ENCODE peak calls at places on chromosomes 3 and 15, in eight cellular contexts. P is PC-3, I is AG04450, H is body of pancreas, U is GM23338, R is dorsolateral prefrontal cortex, C is transverse colon, E is IMR-90. M is an unnamed sample.

GRCh38 chr3:117751691-117752090 is 1042.1 kb downstream of the TUSC7 start:
- DNase-seq in P (no peak), I (no peak), H (no peak), U (no peak), R (peak; percentile 39), C (no peak), E (no peak), M (no peak)

GRCh38 chr3:184259878-184260570 is 1.3 kb downstream of the CAMK2N2 start:
- DNase-seq in P (peak; percentile 34), I (no peak), H (peak; percentile 70), U (peak; percentile 69), R (no peak), C (peak; percentile 19), E (peak; percentile 17), M (no peak)

GRCh38 chr3:183527421-183527979 is 28.0 kb downstream of the KLHL6 start:
- DNase-seq in P (no peak), I (no peak), H (no peak), U (no peak), R (no peak), C (no peak), E (no peak), M (no peak)

GRCh38 chr3:72327008-72327407 is 521.2 kb downstream of the SHQ1 start:
- DNase-seq in P (no peak), I (no peak), H (no peak), U (no peak), R (no peak), C (no peak), E (no peak), M (no peak)

GRCh38 chr3:152060701-152061100 is 187.3 kb downstream of the SUCNR1 start:
- DNase-seq in P (no peak), I (no peak), H (no peak), U (peak; percentile 10), R (no peak), C (no peak), E (no peak), M (peak; percentile 36)

GRCh38 chr3:20608054-20608738 is 422.2 kb upstream of the SGO1 start:
- DNase-seq in P (peak; percentile 21), I (no peak), H (no peak), U (no peak), R (no peak), C (no peak), E (no peak), M (no peak)

GRCh38 chr3:24769918-24770317 is 275.3 kb upstream of the THRB start:
- DNase-seq in P (no peak), I (no peak), H (no peak), U (no peak), R (no peak), C (no peak), E (no peak), M (no peak)

GRCh38 chr3:183180105-183180763 is 17.7 kb upstream of the LAMP3 start:
- DNase-seq in P (peak; percentile 16), I (no peak), H (no peak), U (peak; percentile 50), R (peak; percentile 17), C (no peak), E (no peak), M (no peak)

GRCh38 chr3:131503328-131503650 is 518 bp upstream of the MRPL3 start:
- DNase-seq in P (no peak), I (no peak), H (no peak), U (peak; percentile 3), R (no peak), C (no peak), E (no peak), M (peak; percentile 64)

GRCh38 chr3:6228958-6229683 is 631.8 kb upstream of the GRM7 start:
- DNase-seq in P (no peak), I (no peak), H (no peak), U (no peak), R (no peak), C (no peak), E (no peak), M (no peak)

GRCh38 chr3:38590521-38590920 is 59.0 kb downstream of the SCN5A start:
- DNase-seq in P (no peak), I (no peak), H (no peak), U (no peak), R (no peak), C (peak; percentile 2), E (no peak), M (no peak)

GRCh38 chr3:37556789-37557301 is 304.8 kb upstream of the CTDSPL start:
- DNase-seq in P (no peak), I (no peak), H (no peak), U (no peak), R (no peak), C (no peak), E (no peak), M (no peak)

GRCh38 chr15:94297543-94297942 is 66.2 kb downstream of the MCTP2 start:
- DNase-seq in P (no peak), I (no peak), H (no peak), U (no peak), R (no peak), C (no peak), E (no peak), M (no peak)
- TF ChIP-seq CTCF in P (no peak), I (no peak), H (no peak), U (no peak), R (no peak), C (no peak), E (no peak), M (no peak)

GRCh38 chr15:32979710-32980109 is 214.8 kb downstream of the FMN1 start:
- DNase-seq in P (peak; percentile 92), I (peak; percentile 91), H (no peak), U (no peak), R (no peak), C (no peak), E (peak; percentile 98), M (peak; percentile 95)
- H3K4me3 ChIP-seq in P (no peak overlapping the region), I (peak overlapping the region; percentile 15), H (no peak overlapping the region), U (no peak overlapping the region), R (no peak overlapping the region), C (no peak overlapping the region), E (no peak overlapping the region), M (peak overlapping the region; percentile 23)

DNA sequence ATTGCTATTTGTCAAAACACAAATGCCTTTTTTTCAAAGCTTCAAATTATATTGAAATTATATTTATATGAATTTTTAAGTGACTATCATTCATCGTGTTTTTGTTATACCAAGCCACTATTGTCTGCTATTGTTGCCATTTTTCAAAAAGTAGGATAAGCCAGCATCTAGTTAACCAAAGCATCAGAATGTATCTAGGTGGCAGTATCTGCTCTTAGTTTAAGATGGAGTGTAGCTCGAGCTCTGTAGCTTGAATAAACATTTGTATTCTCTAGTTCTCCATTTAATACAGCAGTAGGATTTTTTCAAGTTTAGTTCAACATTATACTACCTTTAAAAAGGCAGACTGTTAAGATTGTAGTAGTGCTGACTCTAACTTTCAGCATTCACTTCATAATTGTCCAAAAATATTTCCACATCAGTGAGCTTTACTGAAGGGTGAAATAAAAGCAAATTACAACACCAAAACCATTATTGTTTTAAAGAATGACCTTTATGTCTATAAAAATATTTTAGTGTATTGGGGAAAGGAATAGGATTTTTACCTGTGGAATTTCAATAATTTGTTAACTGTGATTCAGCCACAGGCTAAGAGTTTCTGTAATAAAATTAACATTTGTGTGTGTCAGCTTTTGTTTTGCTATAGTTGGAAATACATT is 19.6 kb upstream of the C15orf61 start:
- DNase-seq in P (peak; percentile 46), I (no peak), H (no peak), U (peak; percentile 37), R (no peak), C (no peak), E (peak; percentile 54), M (peak; percentile 57)
- TF ChIP-seq CTCF in P (peak; percentile 54), I (peak; percentile 54), H (peak; percentile 11), U (peak; percentile 29), R (peak; percentile 60), C (no peak), E (peak; percentile 58), M (peak; percentile 54)

GRCh38 chr15:101615414-101615985 is 36.7 kb downstream of the TM2D3 start:
- DNase-seq in P (no peak), I (no peak), H (peak; percentile 43), U (no peak), R (no peak), C (no peak), E (no peak), M (peak; percentile 68)
- H3K4me3 ChIP-seq in P (peak overlapping the region; percentile 53), I (no peak overlapping the region), H (no peak overlapping the region), U (peak overlapping the region; percentile 45), R (no peak overlapping the region), C (no peak overlapping the region), E (no peak overlapping the region), M (no peak overlapping the region)

GRCh38 chr3:125042725-125043406 is 12.9 kb downstream of the HEG1 start:
- DNase-seq in P (no peak), I (no peak), H (no peak), U (no peak), R (no peak), C (no peak), E (peak; percentile 50), M (peak; percentile 53)

GRCh38 chr3:125048282-125048681 is 7.5 kb downstream of the HEG1 start:
- DNase-seq in P (no peak), I (no peak), H (no peak), U (no peak), R (no peak), C (no peak), E (no peak), M (no peak)

GRCh38 chr3:125045194-125045593 is 10.6 kb downstream of the HEG1 start:
- DNase-seq in P (no peak), I (no peak), H (no peak), U (no peak), R (no peak), C (no peak), E (no peak), M (peak; percentile 58)

GRCh38 chr3:125043599-125044151 is 12.1 kb downstream of the HEG1 start:
- DNase-seq in P (no peak), I (no peak), H (peak; percentile 38), U (no peak), R (no peak), C (peak; percentile 54), E (no peak), M (no peak)

GRCh38 chr3:125045965-125046364 is 9.8 kb downstream of the HEG1 start:
- DNase-seq in P (peak; percentile 40), I (no peak), H (no peak), U (no peak), R (no peak), C (no peak), E (peak; percentile 87), M (peak; percentile 81)
- TF ChIP-seq CTCF in P (no peak), I (peak; percentile 66), H (no peak), U (no peak), R (no peak), C (no peak), E (peak; percentile 45), M (peak; percentile 57)